ENCODE peak calls at places on chromosomes 3 and 15, in nine cellular contexts. Z, F, G, W, L, M, N, Q and I are unnamed samples.

GRCh38 chr3:149367021-149367840 is 10.2 kb downstream of the TM4SF1 start:
- DNase-seq in W (no peak), L (peak), Z (no peak), G (peak), Q (no peak), F (peak), N (no peak), M (peak), I (no peak)

GRCh38 chr3:83033123-83033522 is 1271.7 kb upstream of the GBE1 start:
- DNase-seq in N (no peak), Z (no peak), W (no peak), L (no peak), Q (peak), M (peak), F (no peak), G (no peak), I (no peak)

GRCh38 chr15:96948981-96949380 is 618.5 kb downstream of the NR2F2 start:
- DNase-seq in F (no peak), M (no peak), Q (no peak), L (no peak), W (no peak), N (no peak), G (no peak), Z (no peak), I (no peak)

GRCh38 chr3:51955893-51956770 is 951 bp downstream of the GPR62 start:
- DNase-seq in M (peak), Z (no peak), Q (peak), N (no peak), L (no peak), G (peak), W (peak), F (no peak), I (no peak)

GRCh38 chr15:69593981-69594966 is 141.7 kb downstream of the RPLP1 start:
- DNase-seq in L (no peak), Q (peak), W (peak), Z (no peak), G (peak), N (peak), M (peak), F (peak), I (no peak)

GRCh38 chr15:42679285-42680141 is 57.4 kb downstream of the CDAN1 start:
- DNase-seq in M (no peak), Z (no peak), Q (no peak), W (no peak), L (no peak), F (no peak), G (peak), N (no peak), I (no peak)

GRCh38 chr15:57639306-57639705 is 47.6 kb downstream of the MYZAP start:
- DNase-seq in M (no peak), N (no peak), W (no peak), Q (no peak), L (no peak), G (no peak), F (no peak), Z (no peak), I (no peak)

GRCh38 chr3:116038968-116039950 is 406.0 kb downstream of the LSAMP start:
- DNase-seq in F (no peak), N (no peak), L (no peak), Z (no peak), M (no peak), G (peak), W (no peak), Q (no peak), I (no peak)

GRCh38 chr3:104755791-104756190 is 610.9 kb upstream of the ALCAM start:
- DNase-seq in Z (no peak), N (no peak), G (no peak), F (no peak), W (no peak), Q (no peak), L (no peak), M (no peak), I (no peak)

GRCh38 chr3:122941233-122942206 is 86.0 kb downstream of the SEMA5B start:
- DNase-seq in Z (no peak), G (peak), L (no peak), F (no peak), N (no peak), W (no peak), M (no peak), Q (no peak), I (no peak)

DNA sequence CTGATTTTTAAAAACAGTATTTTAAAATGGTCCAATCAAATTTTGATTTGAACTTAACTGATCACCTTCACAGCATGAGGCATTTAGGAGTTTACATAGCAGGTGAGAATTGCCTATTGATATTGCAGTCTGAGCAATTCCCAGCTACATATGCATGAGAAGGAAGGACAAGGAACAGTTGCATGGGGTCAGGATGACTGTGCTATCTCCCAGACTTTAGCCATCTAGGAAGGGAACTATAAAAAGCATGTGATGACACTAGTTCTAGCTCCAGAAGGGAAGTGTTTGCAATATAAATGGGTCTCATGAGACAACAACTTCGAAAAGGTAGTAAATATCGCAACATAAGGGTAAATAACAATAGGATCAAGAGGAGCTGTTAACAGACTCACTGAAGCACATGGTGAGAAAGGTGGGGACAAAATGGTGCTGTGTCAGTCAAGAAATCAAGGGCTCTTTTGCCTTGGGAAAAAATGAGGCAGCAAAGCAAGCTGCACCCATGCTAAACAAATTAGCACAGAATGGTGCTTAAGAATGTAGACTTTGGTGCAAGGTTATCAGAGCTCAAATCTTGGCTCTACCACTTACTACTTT is 90.4 kb upstream of the SLC2A2 start:
- DNase-seq in F (no peak), M (no peak), G (no peak), W (no peak), Q (no peak), L (no peak), Z (no peak), N (no peak), I (no peak)
- H3K4me3 ChIP-seq in F (no peak), M (no peak), G (no peak), W (no peak), Q (no peak), L (no peak), Z (no peak), N (no peak), I (no peak)

GRCh38 chr15:85412956-85413854 is 32.8 kb downstream of the AKAP13 start:
- DNase-seq in W (peak), Z (peak), M (peak), N (peak), G (peak), Q (peak), F (peak), L (peak), I (peak)
- H3K4me3 ChIP-seq in W (no peak), Z (no peak), M (peak), N (no peak), G (peak), Q (no peak), F (no peak), L (peak), I (no peak)

GRCh38 chr15:64574220-64574994 is 114.0 kb downstream of the ZNF609 start:
- DNase-seq in L (no peak), Q (peak), N (no peak), F (no peak), M (peak), Z (peak), G (peak), W (no peak), I (peak)
- H3K4me3 ChIP-seq in L (no peak), Q (no peak), N (no peak), F (no peak), M (no peak), Z (no peak), G (no peak), W (no peak), I (no peak)

GRCh38 chr15:74245342-74245931 is 9.3 kb downstream of the CCDC33 start:
- DNase-seq in W (no peak), G (no peak), M (no peak), L (no peak), F (no peak), Q (no peak), N (no peak), Z (no peak), I (no peak)
- H3K4me3 ChIP-seq in W (no peak), G (no peak), M (no peak), L (no peak), F (no peak), Q (no peak), N (no peak), Z (no peak), I (no peak)